ENCODE peak calls at places on chromosomes 11 and 22, in four cellular contexts. One of them, this sample, is unnamed.

GRCh38 chr11:11966826-11967668 is 41.4 kb downstream of the DKK3 start:
- DNase-seq in hepatocyte: peak
- DNase-seq in SK-N-SH: peak
- DNase-seq in GM23338: peak
- DNase-seq in this sample: peak

GRCh38 chr22:27541831-27542230 is 259.7 kb downstream of the MN1 start:
- DNase-seq in SK-N-SH: no peak
- DNase-seq in GM23338: no peak
- DNase-seq in hepatocyte: no peak
- DNase-seq in this sample: no peak

GRCh38 chr11:29227816-29228215 is 789.0 kb downstream of the KCNA4 start:
- DNase-seq in GM23338: no peak
- DNase-seq in hepatocyte: no peak
- DNase-seq in SK-N-SH: no peak
- DNase-seq in this sample: no peak

GRCh38 chr22:17105143-17106129 is 15.7 kb downstream of the TMEM121B start:
- DNase-seq in SK-N-SH: no peak
- DNase-seq in hepatocyte: no peak
- DNase-seq in GM23338: no peak
- DNase-seq in this sample: no peak

GRCh38 chr11:48028909-48029685 is 48.7 kb downstream of the PTPRJ start:
- DNase-seq in SK-N-SH: no peak
- DNase-seq in GM23338: no peak
- DNase-seq in hepatocyte: no peak
- DNase-seq in this sample: no peak

GRCh38 chr11:14308114-14308896 is 50.7 kb downstream of the RRAS2 start:
- DNase-seq in SK-N-SH: peak
- DNase-seq in GM23338: peak
- DNase-seq in hepatocyte: peak
- DNase-seq in this sample: peak

GRCh38 chr11:109320595-109320994 is 101.4 kb upstream of the C11orf87 start:
- DNase-seq in GM23338: no peak
- DNase-seq in SK-N-SH: no peak
- DNase-seq in hepatocyte: peak
- DNase-seq in this sample: peak

GRCh38 chr11:36622431-36623136 is 24.5 kb upstream of the RAG2 start:
- DNase-seq in hepatocyte: peak
- DNase-seq in SK-N-SH: peak
- DNase-seq in GM23338: peak
- DNase-seq in this sample: peak

GRCh38 chr22:37279469-37279868 is 2.8 kb upstream of the CYTH4 start:
- DNase-seq in GM23338: no peak
- DNase-seq in hepatocyte: no peak
- DNase-seq in SK-N-SH: no peak
- DNase-seq in this sample: no peak

GRCh38 chr22:44697423-44698179 is 4.4 kb upstream of the PRR5 start:
- DNase-seq in GM23338: peak
- DNase-seq in hepatocyte: peak
- DNase-seq in SK-N-SH: peak
- DNase-seq in this sample: peak

GRCh38 chr11:42524534-42525227 is 787.1 kb upstream of the API5 start:
- DNase-seq in hepatocyte: peak
- DNase-seq in GM23338: peak
- DNase-seq in SK-N-SH: peak
- DNase-seq in this sample: peak

GRCh38 chr22:46501701-46502100 is 35.7 kb downstream of the CELSR1 start:
- DNase-seq in SK-N-SH: no peak
- DNase-seq in GM23338: no peak
- DNase-seq in hepatocyte: no peak
- DNase-seq in this sample: peak

GRCh38 chr22:50714150-50714549 is 23.9 kb upstream of the ACR start:
- DNase-seq in GM23338: no peak
- DNase-seq in SK-N-SH: no peak
- DNase-seq in hepatocyte: no peak
- DNase-seq in this sample: no peak

GRCh38 chr11:85961930-85962363 is 106.8 kb downstream of the CCDC83 start:
- DNase-seq in GM23338: no peak
- DNase-seq in hepatocyte: no peak
- DNase-seq in SK-N-SH: no peak
- DNase-seq in this sample: no peak

GRCh38 chr22:28594784-28595324 is 84.8 kb downstream of the TTC28 start:
- DNase-seq in GM23338: peak
- DNase-seq in SK-N-SH: peak
- DNase-seq in hepatocyte: peak
- DNase-seq in this sample: peak

GRCh38 chr11:118401880-118402590 is 629 bp downstream of the ATP5MG start:
- DNase-seq in hepatocyte: peak
- DNase-seq in GM23338: peak
- DNase-seq in SK-N-SH: no peak
- DNase-seq in this sample: peak

GRCh38 chr11:95404370-95404769 is 173.4 kb upstream of the SESN3 start:
- DNase-seq in SK-N-SH: no peak
- DNase-seq in GM23338: no peak
- DNase-seq in hepatocyte: no peak
- DNase-seq in this sample: no peak

GRCh38 chr22:45842141-45842831 is 134.7 kb downstream of the WNT7B start:
- DNase-seq in SK-N-SH: no peak
- DNase-seq in GM23338: no peak
- DNase-seq in hepatocyte: no peak
- DNase-seq in this sample: no peak

GRCh38 chr11:61041755-61042518 is 60.4 kb upstream of the CD5 start:
- DNase-seq in SK-N-SH: no peak
- DNase-seq in GM23338: peak
- DNase-seq in hepatocyte: peak
- DNase-seq in this sample: peak

GRCh38 chr22:24106385-24107381 is 74.6 kb upstream of the SUSD2 start:
- DNase-seq in GM23338: peak
- DNase-seq in SK-N-SH: no peak
- DNase-seq in hepatocyte: no peak
- DNase-seq in this sample: no peak

GRCh38 chr11:120208012-120208441 is 2.8 kb upstream of the OAF start:
- DNase-seq in hepatocyte: no peak
- DNase-seq in GM23338: no peak
- DNase-seq in SK-N-SH: no peak
- DNase-seq in this sample: no peak

GRCh38 chr11:1876361-1877063 is 15.2 kb downstream of the PRR33 start:
- DNase-seq in hepatocyte: peak
- DNase-seq in GM23338: peak
- DNase-seq in SK-N-SH: peak
- DNase-seq in this sample: peak

GRCh38 chr11:79864882-79865281 is 424.1 kb upstream of the TENM4 start:
- DNase-seq in SK-N-SH: no peak
- DNase-seq in GM23338: no peak
- DNase-seq in hepatocyte: peak
- DNase-seq in this sample: peak

GRCh38 chr11:12173111-12173510 is 62.7 kb downstream of the MICAL2 start:
- DNase-seq in GM23338: no peak
- DNase-seq in SK-N-SH: no peak
- DNase-seq in hepatocyte: no peak
- DNase-seq in this sample: no peak

GRCh38 chr11:19352736-19353110 is 112.0 kb upstream of the E2F8 start:
- DNase-seq in hepatocyte: no peak
- DNase-seq in GM23338: no peak
- DNase-seq in SK-N-SH: no peak
- DNase-seq in this sample: no peak

GRCh38 chr11:60924906-60925684 is 835 bp downstream of the TMEM132A start:
- DNase-seq in GM23338: peak
- DNase-seq in hepatocyte: no peak
- DNase-seq in SK-N-SH: peak
- DNase-seq in this sample: no peak

GRCh38 chr22:43313497-43314474 is 29.4 kb downstream of the SCUBE1 start:
- DNase-seq in hepatocyte: no peak
- DNase-seq in GM23338: peak
- DNase-seq in SK-N-SH: no peak
- DNase-seq in this sample: no peak

GRCh38 chr22:49191506-49191980 is 636.1 kb downstream of the BRD1 start:
- DNase-seq in GM23338: no peak
- DNase-seq in SK-N-SH: no peak
- DNase-seq in hepatocyte: no peak
- DNase-seq in this sample: no peak

GRCh38 chr11:77407613-77408012 is 66.3 kb downstream of the PAK1 start:
- DNase-seq in hepatocyte: peak
- DNase-seq in SK-N-SH: peak
- DNase-seq in GM23338: peak
- DNase-seq in this sample: peak

GRCh38 chr22:39732625-39733024 is 160.9 kb downstream of the ENTHD1 start:
- DNase-seq in hepatocyte: no peak
- DNase-seq in SK-N-SH: no peak
- DNase-seq in GM23338: no peak
- DNase-seq in this sample: no peak

GRCh38 chr11:134920851-134921608 is 509.0 kb upstream of the B3GAT1 start:
- DNase-seq in hepatocyte: no peak
- DNase-seq in SK-N-SH: no peak
- DNase-seq in GM23338: no peak
- DNase-seq in this sample: no peak

GRCh38 chr22:19525666-19526065 is 1.5 kb upstream of the CLDN5 start:
- DNase-seq in GM23338: no peak
- DNase-seq in hepatocyte: no peak
- DNase-seq in SK-N-SH: no peak
- DNase-seq in this sample: no peak
- H3K4me2 ChIP-seq in GM23338: no peak
- H3K4me2 ChIP-seq in hepatocyte: no peak
- H3K4me2 ChIP-seq in SK-N-SH: no peak
- H3K4me2 ChIP-seq in this sample: no peak

GRCh38 chr22:25235547-25236290 is 16.3 kb downstream of the CRYBB2 start:
- DNase-seq in hepatocyte: peak
- DNase-seq in GM23338: peak
- DNase-seq in SK-N-SH: peak
- DNase-seq in this sample: peak
- TF ChIP-seq EZH2phosphoT487 in hepatocyte: no peak
- TF ChIP-seq EZH2phosphoT487 in GM23338: no peak
- TF ChIP-seq EZH2phosphoT487 in SK-N-SH: no peak
- TF ChIP-seq EZH2phosphoT487 in this sample: no peak

GRCh38 chr11:128355558-128355957 is 231.8 kb downstream of the ETS1 start:
- DNase-seq in GM23338: no peak
- DNase-seq in SK-N-SH: no peak
- DNase-seq in hepatocyte: no peak
- DNase-seq in this sample: peak

GRCh38 chr11:128354476-128354875 is 232.9 kb downstream of the ETS1 start:
- DNase-seq in SK-N-SH: no peak
- DNase-seq in hepatocyte: no peak
- DNase-seq in GM23338: no peak
- DNase-seq in this sample: peak

GRCh38 chr11:128349650-128350296 is 237.6 kb downstream of the ETS1 start:
- DNase-seq in GM23338: no peak
- DNase-seq in hepatocyte: no peak
- DNase-seq in SK-N-SH: no peak
- DNase-seq in this sample: no peak

GRCh38 chr11:128346808-128347207 is 240.6 kb downstream of the ETS1 start:
- DNase-seq in SK-N-SH: no peak
- DNase-seq in hepatocyte: peak
- DNase-seq in GM23338: no peak
- DNase-seq in this sample: peak

DNA sequence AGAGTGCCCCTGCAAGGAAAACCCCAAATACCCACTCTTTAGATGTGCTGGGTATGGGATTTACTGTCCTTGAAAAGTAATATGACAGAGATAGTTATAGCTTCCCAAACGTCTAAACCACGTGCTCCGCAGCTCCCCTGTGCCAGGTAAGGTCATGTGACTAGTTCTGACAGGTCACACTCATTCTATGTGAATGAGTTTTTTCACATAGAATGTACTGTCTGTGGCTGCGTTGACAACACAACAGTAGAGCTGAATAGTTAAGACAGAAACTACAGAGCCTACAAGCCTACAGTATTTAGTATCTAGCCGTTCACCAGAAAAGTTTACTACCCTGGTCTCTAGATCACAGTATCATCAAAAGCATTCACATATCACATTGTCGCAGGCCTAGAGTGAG is 236.2 kb downstream of the ETS1 start:
- DNase-seq in GM23338: no peak
- DNase-seq in SK-N-SH: no peak
- DNase-seq in hepatocyte: no peak
- DNase-seq in this sample: no peak
- H3K4me2 ChIP-seq in GM23338: no peak
- H3K4me2 ChIP-seq in SK-N-SH: no peak
- H3K4me2 ChIP-seq in hepatocyte: no peak
- H3K4me2 ChIP-seq in this sample: no peak

DNA sequence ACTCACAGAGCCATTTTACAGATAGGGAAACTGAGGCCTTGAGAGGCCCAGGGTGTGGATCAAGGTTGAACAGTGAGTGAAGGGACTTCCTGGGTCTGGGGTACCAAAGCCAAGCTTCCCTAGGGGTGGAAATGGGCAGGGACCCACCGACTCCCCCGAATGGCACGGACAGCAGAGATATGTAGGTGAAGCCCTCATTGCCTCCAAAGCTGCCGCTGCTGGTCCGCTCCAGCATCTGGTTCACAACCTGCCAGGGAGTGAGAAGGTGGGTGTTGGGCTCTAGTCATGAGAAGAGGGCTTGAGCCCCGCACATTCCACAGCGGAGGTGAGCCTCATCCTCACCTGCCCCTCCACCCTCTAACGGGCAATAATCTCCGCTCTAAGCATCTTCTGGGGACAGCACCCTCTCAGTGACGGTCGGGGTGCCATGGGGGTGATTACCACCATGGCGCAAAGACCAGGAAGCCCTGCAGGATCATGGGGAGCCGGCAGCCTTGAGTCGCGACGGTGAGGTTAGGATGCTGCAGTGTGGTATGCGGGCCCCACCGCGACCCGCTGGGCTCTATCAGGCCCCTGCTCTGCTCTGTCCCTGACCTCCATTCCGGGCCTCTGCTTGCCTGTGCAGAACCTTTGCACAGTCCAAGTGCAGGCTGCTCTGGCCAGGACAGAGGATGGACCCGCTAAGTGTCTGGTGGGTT is 10.8 kb downstream of the ALDH3B2 start:
- DNase-seq in hepatocyte: no peak
- DNase-seq in GM23338: no peak
- DNase-seq in SK-N-SH: no peak
- DNase-seq in this sample: no peak
- TF ChIP-seq EZH2phosphoT487 in hepatocyte: no peak
- TF ChIP-seq EZH2phosphoT487 in GM23338: no peak
- TF ChIP-seq EZH2phosphoT487 in SK-N-SH: no peak
- TF ChIP-seq EZH2phosphoT487 in this sample: no peak

GRCh38 chr11:65432133-65432650 is 9.6 kb downstream of the NEAT1 start:
- DNase-seq in hepatocyte: no peak
- DNase-seq in SK-N-SH: no peak
- DNase-seq in GM23338: no peak
- DNase-seq in this sample: no peak

GRCh38 chr11:65434057-65434666 is 11.6 kb downstream of the NEAT1 start:
- DNase-seq in SK-N-SH: no peak
- DNase-seq in GM23338: no peak
- DNase-seq in hepatocyte: no peak
- DNase-seq in this sample: no peak

GRCh38 chr11:65431452-65432132 is 9.0 kb downstream of the NEAT1 start:
- DNase-seq in GM23338: no peak
- DNase-seq in SK-N-SH: no peak
- DNase-seq in hepatocyte: no peak
- DNase-seq in this sample: no peak

GRCh38 chr11:65433657-65434056 is 11.1 kb downstream of the NEAT1 start:
- DNase-seq in SK-N-SH: no peak
- DNase-seq in hepatocyte: no peak
- DNase-seq in GM23338: no peak
- DNase-seq in this sample: no peak

GRCh38 chr11:65432686-65433582 is 10.3 kb downstream of the NEAT1 start:
- DNase-seq in hepatocyte: no peak
- DNase-seq in SK-N-SH: no peak
- DNase-seq in GM23338: peak
- DNase-seq in this sample: peak
- H3K4me2 ChIP-seq in hepatocyte: peak
- H3K4me2 ChIP-seq in SK-N-SH: peak
- H3K4me2 ChIP-seq in GM23338: no peak
- H3K4me2 ChIP-seq in this sample: no peak

GRCh38 chr11:8786933-8787332 is 104.3 kb downstream of the RPL27A start:
- DNase-seq in hepatocyte: no peak
- DNase-seq in GM23338: peak
- DNase-seq in SK-N-SH: no peak
- DNase-seq in this sample: no peak
- TF ChIP-seq EZH2phosphoT487 in hepatocyte: no peak
- TF ChIP-seq EZH2phosphoT487 in GM23338: no peak
- TF ChIP-seq EZH2phosphoT487 in SK-N-SH: no peak
- TF ChIP-seq EZH2phosphoT487 in this sample: no peak